ENCODE peak calls at places on chromosome 20, in seven cellular contexts. O is A673; C is RWPE1; F is adrenal gland; K is heart right ventricle; X is stimulated activated effector memory CD8-positive, alpha-beta T cell treated with anti-CD3 and anti-CD28 coated beads, Interleukin-12 subunit alpha, Interleukin-12 subunit beta, amount 100 ng/mL, for 72 hours; V is HTR-8/SVneo. Y is an unnamed sample.
A peak's percentile ranks its signal among the peaks of the same experiment; 100 is the strongest.

GRCh38 chr20:58555078-58555765 is 40.0 kb upstream of the APCDD1L start:
- DNase-seq in C (peak; percentile 98), K (no peak), F (peak; percentile 48), V (peak; percentile 99), O (no peak), X (no peak), Y (peak; percentile 95)

GRCh38 chr20:53805895-53806384 is 212.3 kb upstream of the ZNF217 start:
- DNase-seq in X (no peak), V (peak; percentile 95), K (no peak), C (peak; percentile 92), F (no peak), O (peak; percentile 19), Y (peak; percentile 91)

GRCh38 chr20:53695797-53696527 is 102.3 kb upstream of the ZNF217 start:
- DNase-seq in X (no peak), V (no peak), O (peak; percentile 22), K (no peak), F (no peak), C (no peak), Y (no peak)

GRCh38 chr20:40913224-40913821 is 115.3 kb upstream of the TOP1 start:
- DNase-seq in C (no peak), V (no peak), X (no peak), K (no peak), F (no peak), O (no peak), Y (peak; percentile 28)

GRCh38 chr20:58523072-58523681 is 8.0 kb upstream of the APCDD1L start:
- DNase-seq in C (no peak), V (no peak), O (peak; percentile 90), F (no peak), K (no peak), X (no peak), Y (no peak)

GRCh38 chr20:59007758-59008511 is 881 bp upstream of the CTSZ start:
- DNase-seq in K (peak; percentile 49), O (no peak), C (no peak), V (no peak), F (peak; percentile 39), X (no peak), Y (no peak)

GRCh38 chr20:52937701-52938100 is 34.5 kb upstream of the TSHZ2 start:
- DNase-seq in F (no peak), O (no peak), X (no peak), C (no peak), V (no peak), K (no peak), Y (peak; percentile 42)

GRCh38 chr20:2663887-2664719 is at the start of gene IDH3B:
- DNase-seq in C (peak; percentile 93), F (peak; percentile 91), O (peak; percentile 94), X (peak; percentile 93), K (peak; percentile 95), V (peak; percentile 90), Y (peak; percentile 95)

GRCh38 chr20:37627767-37628130 is 66.1 kb upstream of the CTNNBL1 start:
- DNase-seq in K (no peak), F (no peak), O (no peak), X (no peak), V (no peak), C (no peak), Y (no peak)

GRCh38 chr20:46898433-46898832 is 3.8 kb downstream of the EYA2 start:
- DNase-seq in O (no peak), C (no peak), K (no peak), V (no peak), X (no peak), F (no peak), Y (no peak)

GRCh38 chr20:3221398-3222226 is 12.3 kb downstream of the ITPA start:
- DNase-seq in X (no peak), O (no peak), F (no peak), K (no peak), C (peak; percentile 66), V (no peak), Y (no peak)

GRCh38 chr20:47627540-47627939 is 125.9 kb downstream of the NCOA3 start:
- DNase-seq in O (no peak), X (no peak), K (no peak), F (no peak), V (no peak), C (no peak), Y (no peak)

GRCh38 chr20:63061701-63062100 is 54.9 kb upstream of the BHLHE23 start:
- DNase-seq in C (no peak), K (no peak), F (no peak), V (no peak), O (no peak), X (no peak), Y (no peak)

GRCh38 chr20:19688031-19688806 is 69.8 kb upstream of the RIN2 start:
- DNase-seq in V (peak; percentile 67), O (peak; percentile 47), C (peak; percentile 82), X (no peak), K (peak; percentile 74), F (peak; percentile 35), Y (peak; percentile 93)

GRCh38 chr20:44193801-44194200 is 6.8 kb upstream of the JPH2 start:
- DNase-seq in O (no peak), F (no peak), X (no peak), V (no peak), K (no peak), C (no peak), Y (no peak)

GRCh38 chr20:53795170-53795569 is 201.5 kb upstream of the ZNF217 start:
- DNase-seq in O (no peak), C (no peak), F (no peak), X (no peak), K (no peak), V (no peak), Y (peak; percentile 14)

GRCh38 chr20:32707691-32708581 is 34.2 kb upstream of the C20orf203 start:
- DNase-seq in C (no peak), X (no peak), O (no peak), K (peak; percentile 14), V (no peak), F (no peak), Y (peak; percentile 54)

GRCh38 chr20:52217689-52218395 is 26.3 kb upstream of the ZFP64 start:
- DNase-seq in C (no peak), X (no peak), F (no peak), K (no peak), O (no peak), V (no peak), Y (no peak)

GRCh38 chr20:62045529-62046277 is 20.0 kb downstream of the TAF4 start:
- DNase-seq in K (no peak), X (no peak), O (peak; percentile 16), F (no peak), V (no peak), C (no peak), Y (no peak)

GRCh38 chr20:57135875-57136274 is 130.6 kb downstream of the BMP7 start:
- DNase-seq in X (no peak), O (no peak), V (no peak), F (no peak), C (no peak), K (no peak), Y (no peak)

GRCh38 chr20:55415567-55416142 is 589.7 kb downstream of the CBLN4 start:
- DNase-seq in C (peak; percentile 56), V (no peak), K (no peak), X (no peak), F (no peak), O (peak; percentile 22), Y (peak; percentile 4)

GRCh38 chr20:51193066-51193772 is 170.3 kb upstream of the KCNG1 start:
- DNase-seq in V (peak; percentile 63), X (no peak), O (no peak), K (no peak), C (peak; percentile 36), F (no peak), Y (peak; percentile 61)

GRCh38 chr20:24503352-24503931 is 34.0 kb downstream of the SYNDIG1 start:
- DNase-seq in X (no peak), F (no peak), O (peak; percentile 20), V (no peak), C (no peak), K (peak; percentile 69), Y (peak; percentile 80)

GRCh38 chr20:58852559-58853271 is at the start of gene GNAS:
- DNase-seq in F (peak; percentile 40), O (peak; percentile 73), V (no peak), C (peak; percentile 90), X (peak; percentile 77), K (peak; percentile 55), Y (peak; percentile 49)

GRCh38 chr20:62269871-62270270 is 31.6 kb downstream of the OSBPL2 start:
- DNase-seq in C (no peak), V (no peak), F (peak; percentile 52), X (no peak), K (no peak), O (no peak), Y (no peak)

GRCh38 chr20:39961667-39962066 is 727.4 kb downstream of the MAFB start:
- DNase-seq in X (no peak), C (no peak), K (no peak), F (no peak), O (no peak), V (no peak), Y (no peak)